ENCODE peak calls at places on chromosomes 12 and 14, in four cellular contexts. One of them, this sample, is unnamed.

GRCh38 chr12:12839886-12840285 is 26.7 kb downstream of the DDX47 start:
- DNase-seq in SK-N-MC: no peak
- DNase-seq in stomach: peak
- DNase-seq in K562: no peak
- DNase-seq in this sample: peak

GRCh38 chr12:83005534-83006197 is 319.0 kb downstream of the TMTC2 start:
- DNase-seq in K562: no peak
- DNase-seq in SK-N-MC: no peak
- DNase-seq in stomach: no peak
- DNase-seq in this sample: no peak

GRCh38 chr14:74988131-74988530 is 14.6 kb upstream of the EIF2B2 start:
- DNase-seq in SK-N-MC: no peak
- DNase-seq in K562: no peak
- DNase-seq in stomach: no peak
- DNase-seq in this sample: no peak

GRCh38 chr14:101495284-101495683 is 66.0 kb upstream of the DIO3 start:
- DNase-seq in SK-N-MC: no peak
- DNase-seq in K562: no peak
- DNase-seq in stomach: peak
- DNase-seq in this sample: no peak

GRCh38 chr12:106106129-106106566 is 32.6 kb downstream of the NUAK1 start:
- DNase-seq in stomach: no peak
- DNase-seq in K562: no peak
- DNase-seq in SK-N-MC: no peak
- DNase-seq in this sample: no peak

GRCh38 chr12:2884810-2885209 is 5.9 kb upstream of the TULP3 start:
- DNase-seq in SK-N-MC: no peak
- DNase-seq in K562: no peak
- DNase-seq in stomach: no peak
- DNase-seq in this sample: no peak

GRCh38 chr14:49907186-49907585 is 14.3 kb downstream of the ARF6 start:
- DNase-seq in SK-N-MC: no peak
- DNase-seq in stomach: no peak
- DNase-seq in K562: no peak
- DNase-seq in this sample: no peak

GRCh38 chr12:25960926-25961325 is 2.4 kb downstream of the RASSF8 start:
- DNase-seq in stomach: no peak
- DNase-seq in K562: no peak
- DNase-seq in SK-N-MC: no peak
- DNase-seq in this sample: no peak

GRCh38 chr12:126706300-126706699 is 1560.7 kb upstream of the TMEM132C start:
- DNase-seq in K562: no peak
- DNase-seq in SK-N-MC: no peak
- DNase-seq in stomach: no peak
- DNase-seq in this sample: no peak

GRCh38 chr14:24277606-24278321 is 6.4 kb upstream of the RABGGTA start:
- DNase-seq in stomach: no peak
- DNase-seq in K562: no peak
- DNase-seq in SK-N-MC: no peak
- DNase-seq in this sample: no peak

GRCh38 chr12:105948331-105948730 is 190.4 kb downstream of the NUAK1 start:
- DNase-seq in SK-N-MC: no peak
- DNase-seq in K562: no peak
- DNase-seq in stomach: no peak
- DNase-seq in this sample: no peak

GRCh38 chr12:107600596-107601144 is 84.9 kb upstream of the PWP1 start:
- DNase-seq in K562: no peak
- DNase-seq in stomach: no peak
- DNase-seq in SK-N-MC: no peak
- DNase-seq in this sample: no peak

GRCh38 chr12:15131462-15131861 is 89.8 kb downstream of the RERG start:
- DNase-seq in stomach: no peak
- DNase-seq in K562: no peak
- DNase-seq in SK-N-MC: no peak
- DNase-seq in this sample: no peak

GRCh38 chr12:90995041-90995440 is 9.7 kb downstream of the EPYC start:
- DNase-seq in K562: no peak
- DNase-seq in SK-N-MC: no peak
- DNase-seq in stomach: no peak
- DNase-seq in this sample: no peak

GRCh38 chr12:93569301-93569655 is 3.2 kb upstream of the SOCS2 start:
- DNase-seq in SK-N-MC: no peak
- DNase-seq in stomach: no peak
- DNase-seq in K562: no peak
- DNase-seq in this sample: no peak

GRCh38 chr14:68172216-68172615 is 352.6 kb downstream of the RAD51B start:
- DNase-seq in K562: no peak
- DNase-seq in SK-N-MC: no peak
- DNase-seq in stomach: no peak
- DNase-seq in this sample: no peak

GRCh38 chr14:92515510-92516343 is 2.1 kb downstream of the RIN3 start:
- DNase-seq in stomach: no peak
- DNase-seq in SK-N-MC: no peak
- DNase-seq in K562: no peak
- DNase-seq in this sample: no peak

GRCh38 chr14:71942904-71943694 is 10.9 kb downstream of the RGS6 start:
- DNase-seq in stomach: no peak
- DNase-seq in K562: no peak
- DNase-seq in SK-N-MC: no peak
- DNase-seq in this sample: no peak

GRCh38 chr12:10033783-10034381 is 3.4 kb downstream of the CLEC9A start:
- DNase-seq in K562: no peak
- DNase-seq in SK-N-MC: peak
- DNase-seq in stomach: no peak
- DNase-seq in this sample: no peak

GRCh38 chr12:25694072-25694471 is 141.0 kb upstream of the LMNTD1 start:
- DNase-seq in stomach: no peak
- DNase-seq in K562: no peak
- DNase-seq in SK-N-MC: no peak
- DNase-seq in this sample: no peak

GRCh38 chr12:65565601-65566560 is 258.4 kb upstream of the HMGA2 start:
- DNase-seq in K562: peak
- DNase-seq in SK-N-MC: peak
- DNase-seq in stomach: no peak
- DNase-seq in this sample: no peak

GRCh38 chr12:12800406-12801180 is 12.6 kb upstream of the DDX47 start:
- DNase-seq in stomach: no peak
- DNase-seq in K562: no peak
- DNase-seq in SK-N-MC: no peak
- DNase-seq in this sample: no peak

GRCh38 chr14:67636361-67636919 is 16.7 kb downstream of the ARG2 start:
- DNase-seq in SK-N-MC: no peak
- DNase-seq in K562: peak
- DNase-seq in stomach: no peak
- DNase-seq in this sample: no peak

GRCh38 chr12:80708535-80709328 is 1.3 kb downstream of the MYF6 start:
- DNase-seq in K562: no peak
- DNase-seq in SK-N-MC: no peak
- DNase-seq in stomach: no peak
- DNase-seq in this sample: no peak

DNA sequence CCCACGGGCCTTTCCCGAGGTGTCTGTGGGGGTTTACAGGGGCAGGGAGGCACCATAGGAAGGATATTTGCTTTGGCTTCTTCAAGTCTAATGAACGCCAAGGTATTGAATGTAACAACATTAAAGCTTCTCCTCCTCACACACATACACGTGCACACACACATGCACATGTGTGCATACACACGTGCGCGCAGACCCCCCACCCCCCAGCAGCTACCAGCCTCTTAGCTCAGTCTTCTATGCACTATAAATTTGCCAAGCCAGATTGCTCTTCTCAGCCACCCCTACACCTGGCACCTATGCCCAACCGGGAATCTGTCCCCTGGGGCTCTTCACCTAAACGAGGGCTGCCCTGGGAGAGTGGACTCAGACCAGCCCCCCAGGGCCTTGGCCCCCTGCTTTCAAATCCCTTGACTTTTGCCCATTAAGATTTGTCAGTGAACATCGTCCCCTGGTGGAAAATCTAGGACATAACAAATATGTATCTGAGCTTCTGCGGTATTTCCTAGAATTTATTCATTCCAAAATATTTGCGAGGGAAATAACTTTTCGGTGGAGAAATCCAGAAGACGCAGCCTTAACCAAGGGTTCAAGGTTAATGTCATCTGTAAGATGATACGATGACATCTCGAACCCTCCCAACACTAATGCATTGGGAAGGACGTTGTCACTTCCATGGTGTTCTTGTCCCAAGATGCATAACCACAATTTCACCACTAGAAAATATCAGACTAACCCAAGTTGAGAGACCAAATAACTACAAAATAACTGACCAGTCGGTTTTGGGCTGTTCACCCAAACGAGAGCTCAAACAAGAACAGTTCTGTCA is 330.4 kb downstream of the MED13L start:
- DNase-seq in stomach: no peak
- DNase-seq in SK-N-MC: no peak
- DNase-seq in K562: peak
- DNase-seq in this sample: no peak
- TF ChIP-seq POLR2AphosphoS5 in stomach: no peak
- TF ChIP-seq POLR2AphosphoS5 in SK-N-MC: no peak
- TF ChIP-seq POLR2AphosphoS5 in K562: no peak
- TF ChIP-seq POLR2AphosphoS5 in this sample: no peak

GRCh38 chr12:121797937-121798801 is 4.7 kb upstream of the RHOF start:
- DNase-seq in SK-N-MC: no peak
- DNase-seq in stomach: peak
- DNase-seq in K562: peak
- DNase-seq in this sample: no peak
- TF ChIP-seq POLR2AphosphoS5 in SK-N-MC: peak
- TF ChIP-seq POLR2AphosphoS5 in stomach: no peak
- TF ChIP-seq POLR2AphosphoS5 in K562: peak
- TF ChIP-seq POLR2AphosphoS5 in this sample: no peak

GRCh38 chr14:104677506-104678332 is 11.7 kb upstream of the INF2 start:
- DNase-seq in SK-N-MC: no peak
- DNase-seq in stomach: peak
- DNase-seq in K562: peak
- DNase-seq in this sample: no peak
- TF ChIP-seq POLR2AphosphoS5 in SK-N-MC: peak
- TF ChIP-seq POLR2AphosphoS5 in stomach: peak
- TF ChIP-seq POLR2AphosphoS5 in K562: no peak
- TF ChIP-seq POLR2AphosphoS5 in this sample: peak

DNA sequence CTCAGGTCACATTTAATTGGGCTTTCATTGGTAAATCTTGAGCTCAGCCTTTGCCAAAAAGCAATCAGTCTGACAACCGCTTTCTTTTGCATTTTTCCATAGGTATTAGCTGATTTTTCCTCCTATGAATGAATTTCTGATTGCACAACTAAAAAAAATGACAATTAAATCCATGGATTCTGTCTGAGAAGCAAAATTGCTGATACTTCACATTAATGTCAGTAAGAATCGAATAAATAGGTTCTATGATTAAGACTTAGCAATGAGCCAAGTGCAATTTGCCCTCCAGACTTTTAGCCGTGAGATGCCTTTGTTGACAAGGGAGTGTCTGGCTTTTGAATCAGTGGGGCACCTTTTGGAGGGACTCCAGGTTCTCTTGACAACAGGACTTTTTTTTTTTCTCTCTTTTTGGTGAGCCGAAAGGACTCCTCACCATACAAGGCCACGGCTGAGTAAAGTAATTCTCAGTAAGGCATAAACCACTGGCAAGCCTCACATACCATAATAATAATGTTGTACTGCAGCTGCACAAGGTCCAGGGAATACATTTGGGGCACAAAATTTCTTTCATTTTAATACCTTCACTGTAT is 4.7 kb upstream of the MDM1 start:
- DNase-seq in K562: no peak
- DNase-seq in SK-N-MC: no peak
- DNase-seq in stomach: no peak
- DNase-seq in this sample: no peak
- TF ChIP-seq POLR2AphosphoS5 in K562: no peak
- TF ChIP-seq POLR2AphosphoS5 in SK-N-MC: no peak
- TF ChIP-seq POLR2AphosphoS5 in stomach: no peak
- TF ChIP-seq POLR2AphosphoS5 in this sample: no peak

GRCh38 chr14:103581954-103582703 is 19.4 kb downstream of the COA8 start:
- DNase-seq in K562: no peak
- DNase-seq in SK-N-MC: no peak
- DNase-seq in stomach: no peak
- DNase-seq in this sample: no peak
- TF ChIP-seq POLR2AphosphoS5 in K562: no peak
- TF ChIP-seq POLR2AphosphoS5 in SK-N-MC: no peak
- TF ChIP-seq POLR2AphosphoS5 in stomach: no peak
- TF ChIP-seq POLR2AphosphoS5 in this sample: no peak